ENCODE peak calls at places on chromosomes 2 and 18, in nine cellular contexts. One of them, this sample, is unnamed.

GRCh38 chr2:179272406-179273192 is 8.0 kb upstream of the SESTD1 start:
- DNase-seq in PC-9: peak
- DNase-seq in CD4-positive, alpha-beta T cell: no peak
- DNase-seq in WTC11: no peak
- DNase-seq in AG10803: peak
- DNase-seq in HFFc6: peak
- DNase-seq in bronchial epithelial cell: peak
- DNase-seq in fibroblast of pulmonary artery: peak
- DNase-seq in GM20000: no peak
- DNase-seq in this sample: no peak

GRCh38 chr2:112140413-112140802 is 2.2 kb downstream of the FBLN7 start:
- DNase-seq in PC-9: no peak
- DNase-seq in CD4-positive, alpha-beta T cell: no peak
- DNase-seq in WTC11: no peak
- DNase-seq in AG10803: no peak
- DNase-seq in HFFc6: no peak
- DNase-seq in bronchial epithelial cell: no peak
- DNase-seq in fibroblast of pulmonary artery: no peak
- DNase-seq in GM20000: no peak
- DNase-seq in this sample: no peak

GRCh38 chr2:9102861-9103662 is 99.6 kb upstream of the MBOAT2 start:
- DNase-seq in PC-9: peak
- DNase-seq in CD4-positive, alpha-beta T cell: no peak
- DNase-seq in WTC11: no peak
- DNase-seq in AG10803: no peak
- DNase-seq in HFFc6: no peak
- DNase-seq in bronchial epithelial cell: peak
- DNase-seq in fibroblast of pulmonary artery: no peak
- DNase-seq in GM20000: no peak
- DNase-seq in this sample: no peak

GRCh38 chr18:74914052-74914591 is 294.8 kb downstream of the PTGR3 start:
- DNase-seq in PC-9: no peak
- DNase-seq in CD4-positive, alpha-beta T cell: no peak
- DNase-seq in WTC11: no peak
- DNase-seq in AG10803: no peak
- DNase-seq in HFFc6: no peak
- DNase-seq in bronchial epithelial cell: no peak
- DNase-seq in fibroblast of pulmonary artery: no peak
- DNase-seq in GM20000: no peak
- DNase-seq in this sample: no peak

GRCh38 chr2:36361396-36361795 is 5.8 kb downstream of the CRIM1 start:
- DNase-seq in PC-9: peak
- DNase-seq in CD4-positive, alpha-beta T cell: no peak
- DNase-seq in WTC11: no peak
- DNase-seq in AG10803: peak
- DNase-seq in HFFc6: no peak
- DNase-seq in bronchial epithelial cell: peak
- DNase-seq in fibroblast of pulmonary artery: peak
- DNase-seq in GM20000: no peak
- DNase-seq in this sample: no peak

GRCh38 chr18:71322201-71322600 is 1033.4 kb downstream of the SOCS6 start:
- DNase-seq in PC-9: no peak
- DNase-seq in CD4-positive, alpha-beta T cell: no peak
- DNase-seq in WTC11: no peak
- DNase-seq in AG10803: no peak
- DNase-seq in HFFc6: no peak
- DNase-seq in bronchial epithelial cell: no peak
- DNase-seq in fibroblast of pulmonary artery: no peak
- DNase-seq in GM20000: no peak
- DNase-seq in this sample: no peak

GRCh38 chr2:111186123-111186715 is 65.5 kb downstream of the BCL2L11 start:
- DNase-seq in PC-9: no peak
- DNase-seq in CD4-positive, alpha-beta T cell: no peak
- DNase-seq in WTC11: no peak
- DNase-seq in AG10803: no peak
- DNase-seq in HFFc6: no peak
- DNase-seq in bronchial epithelial cell: no peak
- DNase-seq in fibroblast of pulmonary artery: no peak
- DNase-seq in GM20000: no peak
- DNase-seq in this sample: no peak

GRCh38 chr18:74139888-74140287 is 7.7 kb downstream of the FBXO15 start:
- DNase-seq in PC-9: no peak
- DNase-seq in CD4-positive, alpha-beta T cell: no peak
- DNase-seq in WTC11: no peak
- DNase-seq in AG10803: peak
- DNase-seq in HFFc6: peak
- DNase-seq in bronchial epithelial cell: peak
- DNase-seq in fibroblast of pulmonary artery: peak
- DNase-seq in GM20000: no peak
- DNase-seq in this sample: no peak

GRCh38 chr2:69368588-69368987 is 18.4 kb downstream of the GFPT1 start:
- DNase-seq in PC-9: no peak
- DNase-seq in CD4-positive, alpha-beta T cell: no peak
- DNase-seq in WTC11: no peak
- DNase-seq in AG10803: no peak
- DNase-seq in HFFc6: no peak
- DNase-seq in bronchial epithelial cell: no peak
- DNase-seq in fibroblast of pulmonary artery: no peak
- DNase-seq in GM20000: no peak
- DNase-seq in this sample: no peak

GRCh38 chr2:127991742-127992141 is 36.1 kb downstream of the SAP130 start:
- DNase-seq in PC-9: no peak
- DNase-seq in CD4-positive, alpha-beta T cell: no peak
- DNase-seq in WTC11: no peak
- DNase-seq in AG10803: no peak
- DNase-seq in HFFc6: no peak
- DNase-seq in bronchial epithelial cell: no peak
- DNase-seq in fibroblast of pulmonary artery: no peak
- DNase-seq in GM20000: no peak
- DNase-seq in this sample: no peak

GRCh38 chr2:127996160-127996559 is 31.7 kb downstream of the SAP130 start:
- DNase-seq in PC-9: no peak
- DNase-seq in CD4-positive, alpha-beta T cell: no peak
- DNase-seq in WTC11: no peak
- DNase-seq in AG10803: no peak
- DNase-seq in HFFc6: no peak
- DNase-seq in bronchial epithelial cell: no peak
- DNase-seq in fibroblast of pulmonary artery: no peak
- DNase-seq in GM20000: no peak
- DNase-seq in this sample: no peak

GRCh38 chr2:127995725-127996124 is 32.1 kb downstream of the SAP130 start:
- DNase-seq in PC-9: no peak
- DNase-seq in CD4-positive, alpha-beta T cell: no peak
- DNase-seq in WTC11: no peak
- DNase-seq in AG10803: no peak
- DNase-seq in HFFc6: no peak
- DNase-seq in bronchial epithelial cell: no peak
- DNase-seq in fibroblast of pulmonary artery: no peak
- DNase-seq in GM20000: no peak
- DNase-seq in this sample: no peak

GRCh38 chr2:127993659-127994058 is 34.2 kb downstream of the SAP130 start:
- DNase-seq in PC-9: no peak
- DNase-seq in CD4-positive, alpha-beta T cell: no peak
- DNase-seq in WTC11: no peak
- DNase-seq in AG10803: no peak
- DNase-seq in HFFc6: no peak
- DNase-seq in bronchial epithelial cell: no peak
- DNase-seq in fibroblast of pulmonary artery: no peak
- DNase-seq in GM20000: no peak
- DNase-seq in this sample: no peak
- TF ChIP-seq CTCF in PC-9: no peak
- TF ChIP-seq CTCF in CD4-positive, alpha-beta T cell: no peak
- TF ChIP-seq CTCF in WTC11: no peak
- TF ChIP-seq CTCF in AG10803: no peak
- TF ChIP-seq CTCF in HFFc6: no peak
- TF ChIP-seq CTCF in bronchial epithelial cell: no peak
- TF ChIP-seq CTCF in fibroblast of pulmonary artery: no peak
- TF ChIP-seq CTCF in GM20000: no peak
- TF ChIP-seq CTCF in this sample: no peak

GRCh38 chr2:54497738-54498680 is 41.9 kb downstream of the SPTBN1 start:
- DNase-seq in PC-9: no peak
- DNase-seq in CD4-positive, alpha-beta T cell: no peak
- DNase-seq in WTC11: peak
- DNase-seq in AG10803: peak
- DNase-seq in HFFc6: no peak
- DNase-seq in bronchial epithelial cell: no peak
- DNase-seq in fibroblast of pulmonary artery: peak
- DNase-seq in GM20000: no peak
- DNase-seq in this sample: peak
- TF ChIP-seq CTCF in PC-9: no peak
- TF ChIP-seq CTCF in CD4-positive, alpha-beta T cell: no peak
- TF ChIP-seq CTCF in WTC11: no peak
- TF ChIP-seq CTCF in AG10803: peak
- TF ChIP-seq CTCF in HFFc6: peak
- TF ChIP-seq CTCF in bronchial epithelial cell: no peak
- TF ChIP-seq CTCF in fibroblast of pulmonary artery: peak
- TF ChIP-seq CTCF in GM20000: no peak
- TF ChIP-seq CTCF in this sample: peak

GRCh38 chr2:120435671-120436459 is 89.9 kb downstream of the INHBB start:
- DNase-seq in PC-9: no peak
- DNase-seq in CD4-positive, alpha-beta T cell: no peak
- DNase-seq in WTC11: no peak
- DNase-seq in AG10803: no peak
- DNase-seq in HFFc6: no peak
- DNase-seq in bronchial epithelial cell: no peak
- DNase-seq in fibroblast of pulmonary artery: no peak
- DNase-seq in GM20000: no peak
- DNase-seq in this sample: no peak

GRCh38 chr2:120437604-120438000 is 91.7 kb downstream of the INHBB start:
- DNase-seq in PC-9: no peak
- DNase-seq in CD4-positive, alpha-beta T cell: no peak
- DNase-seq in WTC11: no peak
- DNase-seq in AG10803: no peak
- DNase-seq in HFFc6: no peak
- DNase-seq in bronchial epithelial cell: no peak
- DNase-seq in fibroblast of pulmonary artery: no peak
- DNase-seq in GM20000: no peak
- DNase-seq in this sample: no peak

GRCh38 chr2:120438301-120439066 is 92.5 kb downstream of the INHBB start:
- DNase-seq in PC-9: no peak
- DNase-seq in CD4-positive, alpha-beta T cell: no peak
- DNase-seq in WTC11: no peak
- DNase-seq in AG10803: no peak
- DNase-seq in HFFc6: no peak
- DNase-seq in bronchial epithelial cell: no peak
- DNase-seq in fibroblast of pulmonary artery: no peak
- DNase-seq in GM20000: no peak
- DNase-seq in this sample: no peak

GRCh38 chr2:120436460-120436739 is 90.5 kb downstream of the INHBB start:
- DNase-seq in PC-9: no peak
- DNase-seq in CD4-positive, alpha-beta T cell: no peak
- DNase-seq in WTC11: no peak
- DNase-seq in AG10803: peak
- DNase-seq in HFFc6: no peak
- DNase-seq in bronchial epithelial cell: no peak
- DNase-seq in fibroblast of pulmonary artery: no peak
- DNase-seq in GM20000: no peak
- DNase-seq in this sample: peak

DNA sequence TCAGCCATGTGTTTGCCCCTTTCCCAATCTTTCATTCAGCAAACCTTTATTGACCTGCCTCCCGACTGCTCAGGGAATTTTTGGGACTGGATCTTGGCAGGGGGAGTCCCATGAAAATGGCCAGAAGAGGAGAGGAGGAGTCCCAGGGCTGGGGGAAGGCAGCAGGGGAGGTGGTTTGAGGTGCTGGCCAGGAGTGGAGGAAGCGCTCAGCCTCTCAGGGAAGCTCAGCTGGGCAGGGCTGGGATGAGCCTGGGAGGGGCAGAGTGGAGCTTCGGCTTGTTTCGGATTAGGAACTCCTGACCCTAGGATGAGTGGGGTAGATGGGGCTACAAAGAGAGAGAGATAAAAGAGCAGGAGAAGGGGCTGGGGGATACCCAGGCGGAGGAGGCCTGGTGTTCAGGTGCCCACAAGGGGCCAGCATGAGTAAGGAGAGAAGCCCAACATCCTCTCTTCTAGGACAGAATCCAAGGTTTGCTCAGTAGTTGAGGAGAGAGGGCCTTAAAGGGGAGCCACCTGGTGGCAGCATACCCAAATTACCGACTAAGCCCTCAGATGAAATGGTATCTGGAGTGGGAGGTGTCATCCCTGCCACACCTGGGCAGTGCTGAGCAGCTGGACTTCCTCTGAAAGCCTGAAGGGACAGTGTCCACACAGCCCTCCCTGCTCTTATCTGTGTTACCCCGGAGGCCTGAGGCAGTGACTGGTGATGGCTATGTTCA is 91.1 kb downstream of the INHBB start:
- DNase-seq in PC-9: peak
- DNase-seq in CD4-positive, alpha-beta T cell: no peak
- DNase-seq in WTC11: peak
- DNase-seq in AG10803: peak
- DNase-seq in HFFc6: no peak
- DNase-seq in bronchial epithelial cell: peak
- DNase-seq in fibroblast of pulmonary artery: peak
- DNase-seq in GM20000: peak
- DNase-seq in this sample: no peak
- TF ChIP-seq CTCF in PC-9: peak
- TF ChIP-seq CTCF in CD4-positive, alpha-beta T cell: peak
- TF ChIP-seq CTCF in WTC11: peak
- TF ChIP-seq CTCF in AG10803: peak
- TF ChIP-seq CTCF in HFFc6: peak
- TF ChIP-seq CTCF in bronchial epithelial cell: peak
- TF ChIP-seq CTCF in fibroblast of pulmonary artery: peak
- TF ChIP-seq CTCF in GM20000: peak
- TF ChIP-seq CTCF in this sample: peak

DNA sequence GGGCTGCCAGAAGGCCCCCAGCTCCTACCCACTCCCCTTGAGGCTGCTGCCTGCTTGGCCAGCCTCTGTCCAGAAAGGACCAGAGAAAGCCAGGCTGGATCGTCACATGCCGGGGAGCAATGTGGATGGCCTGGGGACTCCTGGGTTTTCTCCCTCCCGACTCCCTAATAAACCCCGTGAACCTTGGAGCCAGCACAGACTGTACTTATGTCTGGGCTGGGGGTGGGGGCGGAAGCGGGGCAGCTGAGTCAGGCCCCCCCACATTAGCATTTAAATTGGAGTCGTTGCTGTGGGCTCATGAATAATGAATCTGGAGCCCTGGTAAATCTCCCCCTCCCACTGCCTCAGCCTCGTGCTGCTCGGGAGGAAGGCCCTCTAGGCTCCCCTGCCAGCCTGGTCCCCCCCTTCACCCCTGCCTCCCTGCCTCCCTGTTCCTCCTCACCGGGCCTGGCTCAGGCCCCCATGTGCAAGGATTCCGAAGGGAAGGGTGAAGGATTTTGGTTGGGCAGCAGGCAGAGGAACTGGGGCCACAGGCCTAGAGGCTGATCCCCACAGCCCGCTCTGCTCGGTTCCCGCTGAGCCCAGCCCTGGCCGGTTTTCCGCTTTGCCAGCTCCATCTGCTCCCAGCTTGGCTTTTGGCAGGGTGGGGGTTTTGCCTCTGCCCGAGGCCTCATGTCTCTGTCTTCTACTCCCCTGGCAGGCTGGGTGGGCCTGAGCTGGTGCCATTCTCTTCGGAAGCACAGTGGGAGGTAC is 7.3 kb upstream of the ASIC4 start:
- DNase-seq in PC-9: no peak
- DNase-seq in CD4-positive, alpha-beta T cell: no peak
- DNase-seq in WTC11: peak
- DNase-seq in AG10803: no peak
- DNase-seq in HFFc6: no peak
- DNase-seq in bronchial epithelial cell: no peak
- DNase-seq in fibroblast of pulmonary artery: no peak
- DNase-seq in GM20000: no peak
- DNase-seq in this sample: no peak
- TF ChIP-seq CTCF in PC-9: no peak
- TF ChIP-seq CTCF in CD4-positive, alpha-beta T cell: no peak
- TF ChIP-seq CTCF in WTC11: no peak
- TF ChIP-seq CTCF in AG10803: no peak
- TF ChIP-seq CTCF in HFFc6: no peak
- TF ChIP-seq CTCF in bronchial epithelial cell: no peak
- TF ChIP-seq CTCF in fibroblast of pulmonary artery: no peak
- TF ChIP-seq CTCF in GM20000: no peak
- TF ChIP-seq CTCF in this sample: no peak

GRCh38 chr2:46299365-46300263 is 2.4 kb downstream of the EPAS1 start:
- DNase-seq in PC-9: peak
- DNase-seq in CD4-positive, alpha-beta T cell: no peak
- DNase-seq in WTC11: peak
- DNase-seq in AG10803: peak
- DNase-seq in HFFc6: peak
- DNase-seq in bronchial epithelial cell: peak
- DNase-seq in fibroblast of pulmonary artery: peak
- DNase-seq in GM20000: peak
- DNase-seq in this sample: peak
- TF ChIP-seq CTCF in PC-9: no peak
- TF ChIP-seq CTCF in CD4-positive, alpha-beta T cell: no peak
- TF ChIP-seq CTCF in WTC11: no peak
- TF ChIP-seq CTCF in AG10803: peak
- TF ChIP-seq CTCF in HFFc6: no peak
- TF ChIP-seq CTCF in bronchial epithelial cell: no peak
- TF ChIP-seq CTCF in fibroblast of pulmonary artery: no peak
- TF ChIP-seq CTCF in GM20000: no peak
- TF ChIP-seq CTCF in this sample: no peak